ENCODE peak calls at places on chromosomes 11 and 22, in eight cellular contexts. One of them, this sample, is unnamed.

GRCh38 chr22:23361676-23362075 is 181.4 kb downstream of the BCR start:
- DNase-seq in AG10803: no peak
- DNase-seq in A549: no peak
- DNase-seq in BJ: no peak
- DNase-seq in thoracic aorta: no peak
- DNase-seq in GM12865: no peak
- DNase-seq in heart right ventricle: no peak
- DNase-seq in heart left ventricle: no peak
- DNase-seq in this sample: no peak

GRCh38 chr11:77435972-77436371 is 37.9 kb downstream of the PAK1 start:
- DNase-seq in heart right ventricle: no peak
- DNase-seq in AG10803: no peak
- DNase-seq in A549: no peak
- DNase-seq in thoracic aorta: no peak
- DNase-seq in GM12865: no peak
- DNase-seq in heart left ventricle: no peak
- DNase-seq in BJ: no peak
- DNase-seq in this sample: no peak

GRCh38 chr11:28822596-28822995 is 714.4 kb downstream of the METTL15 start:
- DNase-seq in GM12865: no peak
- DNase-seq in heart left ventricle: no peak
- DNase-seq in BJ: no peak
- DNase-seq in AG10803: no peak
- DNase-seq in A549: no peak
- DNase-seq in heart right ventricle: no peak
- DNase-seq in thoracic aorta: no peak
- DNase-seq in this sample: no peak

GRCh38 chr22:22667966-22668880 is 23.8 kb downstream of the GGTLC2 start:
- DNase-seq in AG10803: no peak
- DNase-seq in BJ: no peak
- DNase-seq in thoracic aorta: no peak
- DNase-seq in heart left ventricle: no peak
- DNase-seq in A549: no peak
- DNase-seq in GM12865: peak
- DNase-seq in heart right ventricle: no peak
- DNase-seq in this sample: no peak

GRCh38 chr22:37206841-37207821 is 5.1 kb downstream of the SSTR3 start:
- DNase-seq in GM12865: no peak
- DNase-seq in heart right ventricle: no peak
- DNase-seq in A549: no peak
- DNase-seq in thoracic aorta: no peak
- DNase-seq in BJ: no peak
- DNase-seq in AG10803: no peak
- DNase-seq in heart left ventricle: no peak
- DNase-seq in this sample: no peak

GRCh38 chr11:8615633-8616032 is 21.6 kb upstream of the STK33 start:
- DNase-seq in thoracic aorta: no peak
- DNase-seq in heart left ventricle: no peak
- DNase-seq in BJ: no peak
- DNase-seq in heart right ventricle: no peak
- DNase-seq in AG10803: no peak
- DNase-seq in GM12865: no peak
- DNase-seq in A549: no peak
- DNase-seq in this sample: no peak

GRCh38 chr11:1055109-1055703 is 18.7 kb upstream of the MUC6 start:
- DNase-seq in A549: no peak
- DNase-seq in heart right ventricle: no peak
- DNase-seq in GM12865: no peak
- DNase-seq in heart left ventricle: no peak
- DNase-seq in BJ: no peak
- DNase-seq in AG10803: no peak
- DNase-seq in thoracic aorta: no peak
- DNase-seq in this sample: no peak

GRCh38 chr22:29146771-29147170 is 58.9 kb upstream of the EMID1 start:
- DNase-seq in thoracic aorta: no peak
- DNase-seq in heart right ventricle: no peak
- DNase-seq in heart left ventricle: no peak
- DNase-seq in AG10803: no peak
- DNase-seq in GM12865: no peak
- DNase-seq in BJ: no peak
- DNase-seq in A549: no peak
- DNase-seq in this sample: no peak

GRCh38 chr11:70381350-70381749 is 17.0 kb upstream of the CTTN start:
- DNase-seq in heart right ventricle: no peak
- DNase-seq in GM12865: no peak
- DNase-seq in thoracic aorta: no peak
- DNase-seq in AG10803: no peak
- DNase-seq in heart left ventricle: no peak
- DNase-seq in A549: no peak
- DNase-seq in BJ: no peak
- DNase-seq in this sample: no peak

GRCh38 chr11:70384486-70385152 is 13.7 kb upstream of the CTTN start:
- DNase-seq in AG10803: no peak
- DNase-seq in thoracic aorta: no peak
- DNase-seq in heart left ventricle: no peak
- DNase-seq in heart right ventricle: no peak
- DNase-seq in BJ: no peak
- DNase-seq in GM12865: no peak
- DNase-seq in A549: no peak
- DNase-seq in this sample: no peak

GRCh38 chr11:70378506-70379134 is 19.7 kb upstream of the CTTN start:
- DNase-seq in AG10803: no peak
- DNase-seq in BJ: no peak
- DNase-seq in heart left ventricle: no peak
- DNase-seq in heart right ventricle: no peak
- DNase-seq in GM12865: peak
- DNase-seq in thoracic aorta: no peak
- DNase-seq in A549: peak
- DNase-seq in this sample: no peak

GRCh38 chr11:70383664-70384395 is 14.5 kb upstream of the CTTN start:
- DNase-seq in heart right ventricle: no peak
- DNase-seq in AG10803: peak
- DNase-seq in thoracic aorta: no peak
- DNase-seq in A549: no peak
- DNase-seq in GM12865: no peak
- DNase-seq in heart left ventricle: no peak
- DNase-seq in BJ: no peak
- DNase-seq in this sample: no peak

DNA sequence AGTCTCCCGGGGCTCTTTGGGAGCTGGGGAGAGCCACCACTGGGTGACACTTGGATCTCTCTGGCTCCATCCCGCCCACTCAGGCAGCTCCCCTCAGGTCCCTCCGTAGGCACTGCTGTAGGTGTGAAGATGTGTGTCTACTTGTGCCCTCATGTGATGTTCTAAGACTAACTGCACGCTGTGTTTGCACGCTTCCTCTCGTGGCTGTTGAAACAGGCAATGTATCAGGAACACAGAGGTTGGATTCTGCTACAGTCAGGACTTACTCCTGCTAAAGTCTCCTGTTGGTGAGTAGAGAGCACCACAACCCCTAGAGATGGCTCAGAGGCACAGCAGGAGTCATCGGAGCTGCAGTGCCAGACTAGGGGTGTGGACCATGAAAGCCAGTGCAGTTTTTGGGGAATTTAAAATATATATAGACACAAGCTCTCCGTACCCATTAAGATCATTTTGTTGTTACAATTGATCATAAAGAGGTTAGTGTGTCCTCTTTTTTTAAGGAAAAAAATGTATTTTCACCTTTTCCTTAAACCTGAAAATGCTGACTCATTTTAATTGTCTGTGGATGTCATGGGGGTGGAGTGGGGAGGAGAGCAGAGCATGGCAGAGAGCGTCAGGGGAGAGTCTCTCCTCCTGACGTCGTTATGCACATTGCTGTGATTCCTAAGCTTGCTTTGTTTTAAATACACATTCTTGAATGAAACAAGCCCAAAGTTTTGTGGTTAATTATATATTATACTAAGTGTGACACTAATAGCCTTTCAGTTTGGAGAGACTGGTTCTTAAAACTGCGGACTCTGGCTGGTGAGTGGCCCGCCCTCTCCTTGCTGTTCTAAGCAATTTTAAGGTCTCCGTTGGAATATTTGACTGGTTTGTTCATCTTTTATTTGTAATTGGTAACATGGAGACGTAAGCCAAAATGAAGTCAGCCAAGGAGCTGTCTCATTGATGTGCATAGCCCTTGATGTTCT is 16.2 kb upstream of the CTTN start:
- DNase-seq in A549: peak
- DNase-seq in AG10803: peak
- DNase-seq in GM12865: no peak
- DNase-seq in heart left ventricle: no peak
- DNase-seq in heart right ventricle: no peak
- DNase-seq in BJ: peak
- DNase-seq in thoracic aorta: no peak
- DNase-seq in this sample: peak
- TF ChIP-seq CTCF in A549: no peak
- TF ChIP-seq CTCF in AG10803: peak
- TF ChIP-seq CTCF in GM12865: no peak
- TF ChIP-seq CTCF in heart left ventricle: no peak
- TF ChIP-seq CTCF in heart right ventricle: no peak
- TF ChIP-seq CTCF in BJ: peak
- TF ChIP-seq CTCF in thoracic aorta: no peak
- TF ChIP-seq CTCF in this sample: peak

DNA sequence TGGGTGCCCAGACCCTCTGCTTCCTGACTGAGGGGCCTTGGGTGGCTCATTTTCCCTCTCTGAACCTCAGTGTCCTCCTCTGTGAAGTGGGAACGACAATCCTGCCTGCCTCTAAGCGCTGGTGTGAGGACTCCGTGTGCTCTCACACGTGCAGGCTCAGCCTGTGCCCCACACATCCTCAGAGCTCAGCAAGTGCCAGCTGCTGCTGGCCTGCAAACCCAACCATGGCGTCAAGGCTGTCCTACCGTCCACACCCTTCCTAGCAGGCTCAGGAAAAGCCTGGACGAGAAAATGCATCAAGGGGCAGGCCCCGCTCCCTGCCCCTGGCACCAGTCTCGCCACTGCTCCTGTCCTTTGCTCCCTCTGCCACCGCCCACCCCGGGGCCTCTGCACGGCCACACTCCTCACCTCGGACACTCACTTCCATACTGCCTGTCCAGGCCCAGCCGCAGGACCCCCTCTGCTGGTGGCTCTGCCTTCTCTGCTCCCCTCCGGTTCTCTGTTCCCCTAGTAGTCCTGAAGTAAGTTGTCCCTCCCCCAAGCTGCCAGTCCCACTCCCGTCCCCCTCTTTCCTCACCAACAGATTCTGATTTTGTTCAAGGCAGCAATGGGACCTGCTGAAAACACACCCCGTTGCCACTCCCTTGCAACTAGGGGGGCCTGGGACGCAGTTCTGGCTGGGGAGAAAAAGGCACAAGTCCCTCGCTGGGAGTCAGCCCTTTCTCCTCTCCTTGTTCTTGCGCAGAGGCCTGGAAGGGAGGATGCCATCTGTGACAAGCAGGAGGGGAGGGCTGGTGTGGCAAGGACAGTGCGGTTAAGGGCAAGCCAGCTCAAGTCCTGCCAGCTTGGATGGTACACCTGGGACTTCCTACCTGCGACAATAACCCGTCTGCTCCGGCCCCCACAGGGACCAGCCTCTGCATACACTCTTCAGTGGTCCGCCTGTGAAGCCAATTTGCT is 62.2 kb downstream of the ARFGAP3 start:
- DNase-seq in GM12865: no peak
- DNase-seq in BJ: no peak
- DNase-seq in thoracic aorta: no peak
- DNase-seq in heart right ventricle: no peak
- DNase-seq in A549: no peak
- DNase-seq in AG10803: peak
- DNase-seq in heart left ventricle: no peak
- DNase-seq in this sample: no peak
- TF ChIP-seq CTCF in GM12865: no peak
- TF ChIP-seq CTCF in BJ: peak
- TF ChIP-seq CTCF in thoracic aorta: no peak
- TF ChIP-seq CTCF in heart right ventricle: peak
- TF ChIP-seq CTCF in A549: no peak
- TF ChIP-seq CTCF in AG10803: peak
- TF ChIP-seq CTCF in heart left ventricle: no peak
- TF ChIP-seq CTCF in this sample: peak

GRCh38 chr11:111454561-111455192 is 57.5 kb downstream of the BTG4 start:
- DNase-seq in thoracic aorta: no peak
- DNase-seq in GM12865: peak
- DNase-seq in A549: peak
- DNase-seq in heart left ventricle: no peak
- DNase-seq in BJ: no peak
- DNase-seq in AG10803: peak
- DNase-seq in heart right ventricle: no peak
- DNase-seq in this sample: peak
- TF ChIP-seq CTCF in thoracic aorta: no peak
- TF ChIP-seq CTCF in GM12865: peak
- TF ChIP-seq CTCF in A549: peak
- TF ChIP-seq CTCF in heart left ventricle: peak
- TF ChIP-seq CTCF in BJ: peak
- TF ChIP-seq CTCF in AG10803: peak
- TF ChIP-seq CTCF in heart right ventricle: peak
- TF ChIP-seq CTCF in this sample: peak

GRCh38 chr11:131864205-131864604 is 493.8 kb downstream of the NTM start:
- DNase-seq in heart right ventricle: no peak
- DNase-seq in thoracic aorta: no peak
- DNase-seq in BJ: no peak
- DNase-seq in A549: no peak
- DNase-seq in AG10803: no peak
- DNase-seq in heart left ventricle: no peak
- DNase-seq in GM12865: no peak
- DNase-seq in this sample: no peak

GRCh38 chr11:131868769-131869482 is 498.5 kb downstream of the NTM start:
- DNase-seq in thoracic aorta: no peak
- DNase-seq in AG10803: no peak
- DNase-seq in GM12865: no peak
- DNase-seq in heart left ventricle: no peak
- DNase-seq in BJ: no peak
- DNase-seq in heart right ventricle: no peak
- DNase-seq in A549: no peak
- DNase-seq in this sample: no peak

GRCh38 chr11:131867457-131868257 is 497.2 kb downstream of the NTM start:
- DNase-seq in AG10803: peak
- DNase-seq in heart right ventricle: peak
- DNase-seq in thoracic aorta: no peak
- DNase-seq in A549: peak
- DNase-seq in GM12865: peak
- DNase-seq in BJ: peak
- DNase-seq in heart left ventricle: peak
- DNase-seq in this sample: peak

GRCh38 chr11:131865860-131866259 is 495.4 kb downstream of the NTM start:
- DNase-seq in A549: no peak
- DNase-seq in GM12865: no peak
- DNase-seq in heart right ventricle: no peak
- DNase-seq in BJ: no peak
- DNase-seq in heart left ventricle: no peak
- DNase-seq in AG10803: no peak
- DNase-seq in thoracic aorta: no peak
- DNase-seq in this sample: no peak

DNA sequence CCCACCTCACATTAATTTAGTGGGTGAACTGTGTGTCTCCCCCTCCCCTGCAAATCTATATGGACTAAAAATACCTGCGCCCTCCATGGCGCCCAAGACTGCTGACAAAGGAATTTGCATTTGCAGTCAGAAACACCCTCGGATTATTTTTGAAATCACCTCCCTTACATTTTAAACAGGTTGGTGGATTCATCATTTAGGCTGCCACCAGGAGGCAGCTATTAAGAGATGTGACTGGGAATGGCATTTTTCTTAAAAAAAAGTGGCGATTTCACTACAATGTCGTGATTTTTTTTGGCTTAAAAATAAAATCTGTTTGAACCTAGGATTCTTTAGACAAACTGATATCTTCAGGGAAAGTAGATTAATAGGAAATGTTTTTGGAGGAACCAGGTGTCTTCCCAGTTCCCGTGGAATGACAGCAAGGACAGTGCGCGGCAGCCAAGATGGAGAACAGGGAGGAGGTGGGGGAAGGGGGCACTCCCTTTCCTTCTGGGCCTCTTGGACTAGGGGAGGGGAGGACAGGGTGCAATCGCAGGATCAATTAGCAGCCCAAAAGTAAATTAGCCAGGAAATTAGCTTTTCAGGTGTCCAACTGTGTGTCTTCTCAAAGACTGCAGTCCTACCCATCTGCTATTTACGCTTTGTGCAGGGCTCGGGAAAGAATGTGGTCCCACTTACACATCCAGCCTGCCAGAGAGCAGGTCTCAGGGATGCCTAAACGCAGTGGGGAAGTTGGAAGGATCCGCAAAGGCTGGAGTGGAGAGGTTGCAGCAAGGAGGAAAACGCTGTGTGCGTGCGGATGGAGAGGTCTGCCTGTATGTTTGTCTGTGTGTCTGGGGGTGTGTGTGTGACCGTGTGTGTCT is 496.4 kb downstream of the NTM start:
- DNase-seq in thoracic aorta: no peak
- DNase-seq in BJ: no peak
- DNase-seq in heart left ventricle: no peak
- DNase-seq in GM12865: no peak
- DNase-seq in heart right ventricle: no peak
- DNase-seq in A549: no peak
- DNase-seq in AG10803: no peak
- DNase-seq in this sample: no peak
- TF ChIP-seq CTCF in thoracic aorta: no peak
- TF ChIP-seq CTCF in BJ: no peak
- TF ChIP-seq CTCF in heart left ventricle: no peak
- TF ChIP-seq CTCF in GM12865: no peak
- TF ChIP-seq CTCF in heart right ventricle: no peak
- TF ChIP-seq CTCF in A549: no peak
- TF ChIP-seq CTCF in AG10803: no peak
- TF ChIP-seq CTCF in this sample: no peak